ENCODE peak calls at places on chromosomes 5 and 9, in seven cellular contexts. R, G, N, P, Z, C and I are unnamed samples.

GRCh38 chr5:140996055-140996454 is 29.8 kb downstream of the PCDHAC2 start:
- DNase-seq in R (no peak), G (no peak), N (no peak), P (no peak), Z (no peak), C (no peak), I (no peak)

GRCh38 chr9:112971415-112971814 is 40.6 kb downstream of the ZNF883 start:
- DNase-seq in R (no peak), G (no peak), N (no peak), P (no peak), Z (peak; percentile 9), C (peak; percentile 29), I (peak; percentile 29)

GRCh38 chr5:56910123-56910951 is 941 bp downstream of the SETD9 start:
- DNase-seq in R (no peak), G (peak; percentile 47), N (peak; percentile 14), P (no peak), Z (peak; percentile 59), C (no peak), I (no peak)

GRCh38 chr9:31608413-31608812 is 776.0 kb upstream of the ACO1 start:
- DNase-seq in R (no peak), G (no peak), N (no peak), P (no peak), Z (no peak), C (peak; percentile 12), I (no peak)

GRCh38 chr9:36136894-36137391 is 410 bp downstream of the GLIPR2 start:
- DNase-seq in R (no peak), G (no peak), N (no peak), P (no peak), Z (no peak), C (no peak), I (peak; percentile 40)

GRCh38 chr9:69672828-69673640 is 863 bp upstream of the APBA1 start:
- DNase-seq in R (no peak), G (peak; percentile 81), N (peak; percentile 52), P (peak; percentile 85), Z (peak; percentile 85), C (peak; percentile 80), I (no peak)

GRCh38 chr9:72958485-72959266 is 5.8 kb upstream of the ALDH1A1 start:
- DNase-seq in R (no peak), G (no peak), N (no peak), P (no peak), Z (no peak), C (no peak), I (no peak)

GRCh38 chr5:145925353-145925752 is 11.0 kb upstream of the SH3RF2 start:
- DNase-seq in R (no peak), G (no peak), N (no peak), P (no peak), Z (no peak), C (peak; percentile 83), I (no peak)

GRCh38 chr5:170114271-170114670 is 8.6 kb downstream of the FOXI1 start:
- DNase-seq in R (no peak), G (no peak), N (no peak), P (no peak), Z (no peak), C (no peak), I (no peak)

GRCh38 chr5:83711982-83712601 is 8.6 kb downstream of the HAPLN1 start:
- DNase-seq in R (no peak), G (peak; percentile 11), N (no peak), P (peak; percentile 66), Z (peak; percentile 27), C (peak; percentile 78), I (peak; percentile 16)

GRCh38 chr5:109694451-109694891 is 4.7 kb downstream of the MAN2A1 start:
- DNase-seq in R (no peak), G (no peak), N (no peak), P (no peak), Z (no peak), C (peak; percentile 75), I (no peak)

GRCh38 chr9:78405461-78405860 is 108.5 kb downstream of the PSAT1 start:
- DNase-seq in R (no peak), G (no peak), N (no peak), P (no peak), Z (no peak), C (no peak), I (no peak)

GRCh38 chr5:72280655-72281069 is 39.4 kb downstream of the MRPS27 start:
- DNase-seq in R (no peak), G (no peak), N (no peak), P (no peak), Z (no peak), C (peak; percentile 47), I (no peak)

GRCh38 chr9:75382126-75382525 is 293.8 kb downstream of the OSTF1 start:
- DNase-seq in R (no peak), G (no peak), N (no peak), P (no peak), Z (no peak), C (no peak), I (no peak)

GRCh38 chr9:3858961-3859360 is 333.2 kb upstream of the RFX3 start:
- DNase-seq in R (no peak), G (no peak), N (no peak), P (no peak), Z (no peak), C (peak; percentile 70), I (no peak)

GRCh38 chr5:71457106-71457505 is 1.7 kb downstream of the BDP1 start:
- DNase-seq in R (no peak), G (no peak), N (no peak), P (no peak), Z (no peak), C (no peak), I (no peak)

GRCh38 chr5:116360008-116360853 is 214.4 kb downstream of the SEMA6A start:
- DNase-seq in R (no peak), G (peak; percentile 77), N (no peak), P (peak; percentile 35), Z (peak; percentile 30), C (no peak), I (no peak)

GRCh38 chr5:116365006-116365496 is 209.6 kb downstream of the SEMA6A start:
- DNase-seq in R (no peak), G (no peak), N (no peak), P (no peak), Z (no peak), C (no peak), I (no peak)

GRCh38 chr5:116361979-116362577 is 212.5 kb downstream of the SEMA6A start:
- DNase-seq in R (no peak), G (no peak), N (no peak), P (no peak), Z (no peak), C (no peak), I (no peak)

GRCh38 chr5:116361171-116361967 is 213.3 kb downstream of the SEMA6A start:
- DNase-seq in R (no peak), G (peak; percentile 62), N (no peak), P (no peak), Z (peak; percentile 69), C (no peak), I (no peak)

GRCh38 chr5:116363780-116364179 is 210.8 kb downstream of the SEMA6A start:
- DNase-seq in R (no peak), G (no peak), N (no peak), P (no peak), Z (no peak), C (no peak), I (no peak)
- H3K4me3 ChIP-seq in R (no peak overlapping the region), G (no peak overlapping the region), N (no peak overlapping the region), P (no peak overlapping the region), Z (no peak overlapping the region), C (no peak overlapping the region), I (no peak overlapping the region)

DNA sequence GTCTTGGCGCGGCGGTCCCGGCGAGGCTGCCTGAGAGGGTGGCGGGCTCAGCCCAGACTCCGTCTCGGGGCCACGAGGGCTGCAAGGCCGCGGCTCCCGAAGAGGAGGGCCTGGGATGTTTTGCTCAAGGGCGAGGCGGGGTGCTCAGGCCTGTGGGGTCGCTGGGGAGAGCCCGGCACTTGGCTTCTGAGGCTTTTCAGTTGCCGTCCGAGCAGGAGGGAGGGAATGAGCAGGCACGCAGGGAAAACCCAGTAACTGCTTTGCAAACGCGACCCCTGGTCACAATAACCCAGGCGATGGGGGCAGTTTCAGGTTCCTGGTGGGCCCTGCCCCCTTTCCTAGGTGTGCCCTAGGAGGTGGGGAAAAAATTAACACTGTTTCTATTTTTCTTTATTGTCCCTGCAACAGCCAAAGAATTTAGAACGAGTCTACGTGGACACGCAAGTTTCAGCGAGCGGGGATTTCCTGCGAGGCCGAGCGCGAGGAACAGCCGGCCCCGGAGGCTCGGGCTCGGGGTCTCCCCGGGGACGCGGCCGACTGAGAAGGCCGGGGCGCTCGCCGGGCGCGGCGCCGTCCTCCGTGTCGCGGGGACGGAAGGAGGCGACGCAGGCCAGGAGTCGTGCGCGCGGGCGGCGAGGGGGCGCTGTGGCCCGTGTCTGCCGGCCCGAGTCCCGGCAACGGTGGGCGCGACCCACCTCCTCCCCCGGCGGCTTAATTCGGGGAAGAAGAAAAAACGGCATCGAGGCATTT is 3.3 kb upstream of the IRX2 start:
- DNase-seq in R (no peak), G (no peak), N (no peak), P (no peak), Z (no peak), C (no peak), I (no peak)
- TF ChIP-seq CTCF in R (no peak), G (peak; percentile 44), N (no peak), P (no peak), Z (no peak), C (no peak), I (peak; percentile 65)

GRCh38 chr9:121783126-121783522 is 131.7 kb downstream of the DAB2IP start:
- DNase-seq in R (no peak), G (no peak), N (no peak), P (no peak), Z (no peak), C (no peak), I (no peak)

GRCh38 chr9:121781143-121781542 is 129.7 kb downstream of the DAB2IP start:
- DNase-seq in R (no peak), G (no peak), N (no peak), P (no peak), Z (no peak), C (no peak), I (no peak)

GRCh38 chr9:121781701-121782464 is 130.4 kb downstream of the DAB2IP start:
- DNase-seq in R (no peak), G (peak; percentile 4), N (no peak), P (no peak), Z (peak; percentile 7), C (no peak), I (no peak)

GRCh38 chr9:121783523-121784507 is 132.4 kb downstream of the DAB2IP start:
- DNase-seq in R (no peak), G (peak; percentile 4), N (no peak), P (no peak), Z (peak; percentile 7), C (no peak), I (peak; percentile 31)

GRCh38 chr9:121782514-121783110 is 131.2 kb downstream of the DAB2IP start:
- DNase-seq in R (no peak), G (peak; percentile 3), N (no peak), P (no peak), Z (peak; percentile 4), C (no peak), I (no peak)
- H3K4me3 ChIP-seq in R (no peak overlapping the region), G (no peak overlapping the region), N (no peak overlapping the region), P (no peak overlapping the region), Z (no peak overlapping the region), C (no peak overlapping the region), I (no peak overlapping the region)

GRCh38 chr5:982377-983237 is 26.0 kb upstream of the NKD2 start:
- DNase-seq in R (no peak), G (peak; percentile 3), N (no peak), P (no peak), Z (no peak), C (peak; percentile 23), I (no peak)
- TF ChIP-seq CTCF in R (no peak), G (no peak), N (no peak), P (peak; percentile 52), Z (no peak), C (peak; percentile 71), I (no peak)